ENCODE peak calls at places on chromosomes 7 and 10, in nine cellular contexts. Z is type B pancreatic cell, G is GM20000, B is PC-3, O is B cell, R is gastrocnemius medialis, M is fibroblast of lung, F is fibroblast of the aortic adventitia, W is stomach. N is an unnamed sample.

GRCh38 chr7:51369746-51370145 is 53.1 kb upstream of the COBL start:
- DNase-seq in W (no peak), O (no peak), R (no peak), F (peak; percentile 11), Z (no peak), M (peak; percentile 5), G (no peak), B (peak; percentile 55), N (peak; percentile 46)

GRCh38 chr7:83486957-83487356 is 162.0 kb downstream of the SEMA3E start:
- DNase-seq in R (no peak), B (peak; percentile 32), F (no peak), O (no peak), M (no peak), G (no peak), Z (no peak), W (no peak), N (no peak)

GRCh38 chr7:54898659-54899340 is 120.0 kb upstream of the EGFR start:
- DNase-seq in Z (no peak), W (no peak), M (no peak), F (no peak), O (no peak), G (no peak), R (peak; percentile 56), B (no peak), N (no peak)

GRCh38 chr10:60384708-60385398 is 4.8 kb downstream of the ANK3 start:
- DNase-seq in M (peak; percentile 94), O (no peak), Z (no peak), B (peak; percentile 100), W (no peak), R (no peak), G (no peak), F (peak; percentile 100), N (peak; percentile 97)

GRCh38 chr7:151494569-151495284 is 25.0 kb downstream of the RHEB start:
- DNase-seq in F (no peak), M (no peak), G (no peak), Z (no peak), O (no peak), W (no peak), R (no peak), B (peak; percentile 53), N (no peak)

GRCh38 chr10:79129361-79129997 is 60.7 kb downstream of the ZMIZ1 start:
- DNase-seq in W (no peak), R (no peak), O (no peak), Z (peak; percentile 78), F (no peak), G (no peak), M (peak; percentile 58), B (peak; percentile 71), N (no peak)

GRCh38 chr7:79282882-79283602 is 170.4 kb downstream of the MAGI2 start:
- DNase-seq in O (no peak), M (peak; percentile 94), B (peak; percentile 85), W (no peak), F (peak; percentile 84), Z (no peak), R (no peak), G (no peak), N (no peak)

GRCh38 chr7:110592557-110592956 is 498.4 kb upstream of the LRRN3 start:
- DNase-seq in F (no peak), G (no peak), M (no peak), Z (no peak), B (no peak), W (no peak), R (no peak), O (no peak), N (no peak)

GRCh38 chr7:1090236-1090635 is 2.3 kb downstream of the GPER1 start:
- DNase-seq in F (no peak), Z (no peak), W (no peak), B (no peak), R (no peak), M (no peak), G (no peak), O (no peak), N (no peak)

GRCh38 chr10:23779287-23779686 is 340.4 kb downstream of the OTUD1 start:
- DNase-seq in Z (no peak), G (no peak), M (no peak), B (no peak), R (no peak), F (no peak), O (no peak), W (no peak), N (peak; percentile 8)

GRCh38 chr7:67402280-67402679 is 405.6 kb downstream of the TYW1 start:
- DNase-seq in O (no peak), B (no peak), W (no peak), M (no peak), R (no peak), F (no peak), G (no peak), Z (no peak), N (no peak)

GRCh38 chr7:121275204-121275603 is 53.6 kb upstream of the WNT16 start:
- DNase-seq in Z (no peak), W (no peak), G (no peak), O (no peak), M (no peak), F (no peak), R (no peak), B (no peak), N (no peak)

GRCh38 chr7:26279405-26279804 is 12.3 kb upstream of the SNX10 start:
- DNase-seq in R (no peak), O (no peak), Z (no peak), G (no peak), W (no peak), B (peak; percentile 17), M (no peak), F (peak; percentile 5), N (no peak)

GRCh38 chr10:5564537-5565204 is 39.9 kb downstream of the CALML3 start:
- DNase-seq in B (no peak), O (no peak), M (no peak), R (no peak), W (peak; percentile 17), F (no peak), G (no peak), Z (no peak), N (no peak)

GRCh38 chr7:3455826-3456444 is 154.9 kb downstream of the SDK1 start:
- DNase-seq in O (no peak), Z (no peak), M (peak; percentile 27), G (no peak), B (no peak), R (no peak), W (no peak), F (no peak), N (no peak)

GRCh38 chr10:106609867-106610266 is 554.6 kb downstream of the SORCS1 start:
- DNase-seq in M (no peak), G (no peak), Z (no peak), F (no peak), R (no peak), B (peak; percentile 23), W (no peak), O (no peak), N (peak; percentile 40)
- TF ChIP-seq CTCF in M (peak; percentile 14), G (no peak), Z (peak; percentile 54), F (peak; percentile 13), R (no peak), B (peak; percentile 55), W (no peak), O (no peak), N (peak; percentile 27)

GRCh38 chr7:48611993-48612392 is 312.4 kb upstream of the CDC14C start:
- DNase-seq in B (peak; percentile 67), Z (no peak), M (no peak), O (no peak), W (no peak), F (no peak), G (no peak), R (no peak), N (no peak)

GRCh38 chr7:48617508-48617907 is 306.8 kb upstream of the CDC14C start:
- DNase-seq in G (no peak), B (no peak), Z (no peak), F (no peak), R (no peak), M (no peak), W (no peak), O (no peak), N (no peak)

GRCh38 chr7:48617988-48618387 is 306.4 kb upstream of the CDC14C start:
- DNase-seq in F (no peak), W (no peak), G (no peak), R (no peak), O (no peak), M (no peak), Z (no peak), B (peak; percentile 6), N (peak; percentile 9)
- TF ChIP-seq CTCF in F (no peak), W (no peak), G (no peak), R (no peak), O (no peak), M (no peak), Z (no peak), B (peak; percentile 40), N (no peak)

GRCh38 chr10:81863771-81864170 is 11.2 kb upstream of the NRG3 start:
- DNase-seq in B (no peak), R (no peak), M (no peak), O (no peak), G (no peak), W (no peak), Z (no peak), F (no peak), N (no peak)

GRCh38 chr10:81866753-81867152 is 8.2 kb upstream of the NRG3 start:
- DNase-seq in O (no peak), M (no peak), B (no peak), F (no peak), R (no peak), W (no peak), Z (no peak), G (peak; percentile 31), N (no peak)

GRCh38 chr10:81865581-81865980 is 9.4 kb upstream of the NRG3 start:
- DNase-seq in B (no peak), R (no peak), W (no peak), M (no peak), G (no peak), O (no peak), Z (no peak), F (no peak), N (no peak)

GRCh38 chr10:81862596-81862995 is 12.4 kb upstream of the NRG3 start:
- DNase-seq in B (no peak), Z (no peak), O (no peak), M (no peak), R (no peak), G (no peak), F (no peak), W (no peak), N (no peak)
- TF ChIP-seq CTCF in B (no peak), Z (no peak), O (no peak), M (no peak), R (no peak), G (no peak), F (no peak), W (no peak), N (no peak)

DNA sequence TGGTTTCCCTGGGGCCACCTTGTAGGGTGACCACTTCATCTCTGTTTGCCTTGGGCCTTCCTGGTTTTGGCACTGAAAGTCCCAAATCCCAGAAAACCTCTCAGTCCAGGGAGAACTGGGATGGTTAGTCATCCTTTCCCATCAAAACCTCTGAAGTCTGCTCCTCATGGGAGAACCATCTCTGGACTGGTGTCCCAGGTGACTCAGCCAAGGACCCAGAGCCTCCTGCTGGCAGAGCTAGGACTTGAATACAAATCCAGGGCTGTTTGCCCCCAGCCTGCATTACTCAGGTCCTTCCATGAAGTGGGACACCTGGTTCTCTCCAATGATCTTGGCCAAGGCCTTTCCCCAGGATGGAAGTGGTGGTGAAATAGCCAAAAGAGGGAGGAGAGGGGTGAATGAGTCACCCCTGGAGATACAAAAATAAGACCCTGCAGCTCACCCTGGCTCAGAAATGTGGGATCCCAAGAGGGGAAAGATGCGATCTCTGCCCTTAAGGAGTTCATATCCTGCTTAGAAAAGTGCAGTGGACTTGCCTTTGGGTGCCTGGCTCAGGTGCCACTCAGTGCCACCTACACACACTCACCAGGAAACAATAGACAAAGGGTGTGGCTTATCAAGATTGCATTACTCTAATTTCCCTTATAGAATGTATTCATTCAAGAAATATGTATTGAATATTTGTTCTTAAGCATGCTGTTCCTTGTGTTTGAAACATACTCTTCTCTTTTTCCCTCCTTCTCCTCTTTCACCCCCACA is 22.0 kb downstream of the ADRA2A start:
- DNase-seq in F (peak; percentile 4), Z (no peak), R (no peak), B (no peak), O (no peak), G (no peak), W (no peak), M (no peak), N (peak; percentile 42)
- TF ChIP-seq CTCF in F (peak; percentile 5), Z (no peak), R (no peak), B (peak; percentile 22), O (no peak), G (no peak), W (no peak), M (no peak), N (no peak)